ENCODE peak calls at places on chromosomes 2 and 18, in nine cellular contexts. One of them, this sample, is unnamed.

GRCh38 chr2:68909793-68910674 is 38.8 kb upstream of the BMP10 start:
- DNase-seq in NCI-H2171: peak
- DNase-seq in kidney glomerular epithelial cell: peak
- DNase-seq in C1 segment of cervical spinal cord: no peak
- DNase-seq in esophagus squamous epithelium: no peak
- DNase-seq in brain microvascular endothelial cell: peak
- DNase-seq in HS-27A: no peak
- DNase-seq in neural progenitor cell: peak
- DNase-seq in left ventricle myocardium inferior: peak
- DNase-seq in this sample: peak

GRCh38 chr2:202375006-202375610 is 1.0 kb upstream of the BMPR2 start:
- DNase-seq in brain microvascular endothelial cell: peak
- DNase-seq in NCI-H2171: peak
- DNase-seq in HS-27A: no peak
- DNase-seq in C1 segment of cervical spinal cord: no peak
- DNase-seq in left ventricle myocardium inferior: peak
- DNase-seq in neural progenitor cell: peak
- DNase-seq in esophagus squamous epithelium: peak
- DNase-seq in kidney glomerular epithelial cell: peak
- DNase-seq in this sample: peak

GRCh38 chr2:9681427-9681817 is 50.6 kb upstream of the YWHAQ start:
- DNase-seq in left ventricle myocardium inferior: no peak
- DNase-seq in neural progenitor cell: no peak
- DNase-seq in C1 segment of cervical spinal cord: no peak
- DNase-seq in NCI-H2171: no peak
- DNase-seq in esophagus squamous epithelium: no peak
- DNase-seq in kidney glomerular epithelial cell: no peak
- DNase-seq in HS-27A: no peak
- DNase-seq in brain microvascular endothelial cell: no peak
- DNase-seq in this sample: no peak

GRCh38 chr18:48412339-48412929 is 3.3 kb upstream of the ZBTB7C start:
- DNase-seq in left ventricle myocardium inferior: no peak
- DNase-seq in NCI-H2171: peak
- DNase-seq in brain microvascular endothelial cell: no peak
- DNase-seq in neural progenitor cell: peak
- DNase-seq in esophagus squamous epithelium: no peak
- DNase-seq in kidney glomerular epithelial cell: peak
- DNase-seq in HS-27A: no peak
- DNase-seq in C1 segment of cervical spinal cord: no peak
- DNase-seq in this sample: peak

GRCh38 chr2:10599921-10600320 is 89.9 kb downstream of the NOL10 start:
- DNase-seq in left ventricle myocardium inferior: no peak
- DNase-seq in esophagus squamous epithelium: no peak
- DNase-seq in C1 segment of cervical spinal cord: no peak
- DNase-seq in NCI-H2171: no peak
- DNase-seq in kidney glomerular epithelial cell: no peak
- DNase-seq in neural progenitor cell: no peak
- DNase-seq in brain microvascular endothelial cell: no peak
- DNase-seq in HS-27A: no peak
- DNase-seq in this sample: peak

GRCh38 chr2:191995285-191995684 is 148.4 kb upstream of the CAVIN2 start:
- DNase-seq in neural progenitor cell: no peak
- DNase-seq in esophagus squamous epithelium: no peak
- DNase-seq in brain microvascular endothelial cell: no peak
- DNase-seq in left ventricle myocardium inferior: no peak
- DNase-seq in NCI-H2171: no peak
- DNase-seq in kidney glomerular epithelial cell: no peak
- DNase-seq in C1 segment of cervical spinal cord: no peak
- DNase-seq in HS-27A: no peak
- DNase-seq in this sample: no peak

GRCh38 chr2:55099878-55100820 is 49.9 kb upstream of the RTN4 start:
- DNase-seq in HS-27A: no peak
- DNase-seq in brain microvascular endothelial cell: peak
- DNase-seq in C1 segment of cervical spinal cord: no peak
- DNase-seq in esophagus squamous epithelium: no peak
- DNase-seq in kidney glomerular epithelial cell: no peak
- DNase-seq in NCI-H2171: no peak
- DNase-seq in neural progenitor cell: no peak
- DNase-seq in left ventricle myocardium inferior: no peak
- DNase-seq in this sample: no peak

GRCh38 chr18:26922313-26922712 is 56.8 kb upstream of the AQP4 start:
- DNase-seq in left ventricle myocardium inferior: no peak
- DNase-seq in kidney glomerular epithelial cell: no peak
- DNase-seq in esophagus squamous epithelium: no peak
- DNase-seq in C1 segment of cervical spinal cord: no peak
- DNase-seq in neural progenitor cell: no peak
- DNase-seq in HS-27A: no peak
- DNase-seq in brain microvascular endothelial cell: no peak
- DNase-seq in NCI-H2171: no peak
- DNase-seq in this sample: no peak

GRCh38 chr2:237283136-237283928 is 130.6 kb downstream of the COL6A3 start:
- DNase-seq in HS-27A: no peak
- DNase-seq in NCI-H2171: no peak
- DNase-seq in C1 segment of cervical spinal cord: no peak
- DNase-seq in left ventricle myocardium inferior: no peak
- DNase-seq in kidney glomerular epithelial cell: no peak
- DNase-seq in neural progenitor cell: no peak
- DNase-seq in brain microvascular endothelial cell: no peak
- DNase-seq in esophagus squamous epithelium: no peak
- DNase-seq in this sample: peak

GRCh38 chr2:118223487-118224136 is 135.3 kb downstream of the INSIG2 start:
- DNase-seq in NCI-H2171: no peak
- DNase-seq in HS-27A: no peak
- DNase-seq in neural progenitor cell: peak
- DNase-seq in brain microvascular endothelial cell: no peak
- DNase-seq in esophagus squamous epithelium: no peak
- DNase-seq in kidney glomerular epithelial cell: no peak
- DNase-seq in C1 segment of cervical spinal cord: no peak
- DNase-seq in left ventricle myocardium inferior: no peak
- DNase-seq in this sample: peak

GRCh38 chr2:102520009-102520408 is 47.0 kb downstream of the SLC9A4 start:
- DNase-seq in NCI-H2171: peak
- DNase-seq in esophagus squamous epithelium: no peak
- DNase-seq in brain microvascular endothelial cell: no peak
- DNase-seq in HS-27A: no peak
- DNase-seq in left ventricle myocardium inferior: no peak
- DNase-seq in C1 segment of cervical spinal cord: no peak
- DNase-seq in kidney glomerular epithelial cell: no peak
- DNase-seq in neural progenitor cell: peak
- DNase-seq in this sample: peak

GRCh38 chr2:102619414-102620319 is at the start of gene SLC9A2:
- DNase-seq in esophagus squamous epithelium: no peak
- DNase-seq in neural progenitor cell: peak
- DNase-seq in kidney glomerular epithelial cell: no peak
- DNase-seq in HS-27A: no peak
- DNase-seq in brain microvascular endothelial cell: no peak
- DNase-seq in C1 segment of cervical spinal cord: no peak
- DNase-seq in NCI-H2171: no peak
- DNase-seq in left ventricle myocardium inferior: peak
- DNase-seq in this sample: peak

GRCh38 chr2:8334866-8335325 is 347.0 kb upstream of the ID2 start:
- DNase-seq in neural progenitor cell: no peak
- DNase-seq in left ventricle myocardium inferior: no peak
- DNase-seq in esophagus squamous epithelium: no peak
- DNase-seq in brain microvascular endothelial cell: no peak
- DNase-seq in HS-27A: no peak
- DNase-seq in kidney glomerular epithelial cell: no peak
- DNase-seq in NCI-H2171: no peak
- DNase-seq in C1 segment of cervical spinal cord: no peak
- DNase-seq in this sample: no peak

GRCh38 chr2:203682688-203683130 is 23.7 kb upstream of the CD28 start:
- DNase-seq in kidney glomerular epithelial cell: no peak
- DNase-seq in neural progenitor cell: no peak
- DNase-seq in esophagus squamous epithelium: no peak
- DNase-seq in left ventricle myocardium inferior: no peak
- DNase-seq in brain microvascular endothelial cell: peak
- DNase-seq in C1 segment of cervical spinal cord: no peak
- DNase-seq in NCI-H2171: no peak
- DNase-seq in HS-27A: no peak
- DNase-seq in this sample: no peak

GRCh38 chr2:233446616-233447305 is 92.5 kb downstream of the DGKD start:
- DNase-seq in HS-27A: no peak
- DNase-seq in C1 segment of cervical spinal cord: no peak
- DNase-seq in kidney glomerular epithelial cell: no peak
- DNase-seq in brain microvascular endothelial cell: no peak
- DNase-seq in NCI-H2171: no peak
- DNase-seq in esophagus squamous epithelium: no peak
- DNase-seq in neural progenitor cell: no peak
- DNase-seq in left ventricle myocardium inferior: no peak
- DNase-seq in this sample: no peak

GRCh38 chr18:42404151-42404550 is 449.1 kb downstream of the PIK3C3 start:
- DNase-seq in neural progenitor cell: no peak
- DNase-seq in esophagus squamous epithelium: no peak
- DNase-seq in C1 segment of cervical spinal cord: no peak
- DNase-seq in NCI-H2171: no peak
- DNase-seq in brain microvascular endothelial cell: no peak
- DNase-seq in HS-27A: no peak
- DNase-seq in left ventricle myocardium inferior: no peak
- DNase-seq in kidney glomerular epithelial cell: peak
- DNase-seq in this sample: no peak

GRCh38 chr2:239696559-239697207 is 295.9 kb upstream of the HDAC4 start:
- DNase-seq in brain microvascular endothelial cell: no peak
- DNase-seq in C1 segment of cervical spinal cord: no peak
- DNase-seq in esophagus squamous epithelium: no peak
- DNase-seq in left ventricle myocardium inferior: no peak
- DNase-seq in kidney glomerular epithelial cell: no peak
- DNase-seq in neural progenitor cell: no peak
- DNase-seq in NCI-H2171: no peak
- DNase-seq in HS-27A: no peak
- DNase-seq in this sample: no peak

GRCh38 chr2:106156305-106157288 is 37.5 kb downstream of the UXS1 start:
- DNase-seq in left ventricle myocardium inferior: no peak
- DNase-seq in HS-27A: no peak
- DNase-seq in esophagus squamous epithelium: no peak
- DNase-seq in neural progenitor cell: no peak
- DNase-seq in kidney glomerular epithelial cell: no peak
- DNase-seq in brain microvascular endothelial cell: no peak
- DNase-seq in C1 segment of cervical spinal cord: no peak
- DNase-seq in NCI-H2171: no peak
- DNase-seq in this sample: no peak

GRCh38 chr2:74291891-74292621 is 51.2 kb downstream of the SLC4A5 start:
- DNase-seq in kidney glomerular epithelial cell: no peak
- DNase-seq in left ventricle myocardium inferior: no peak
- DNase-seq in NCI-H2171: no peak
- DNase-seq in neural progenitor cell: no peak
- DNase-seq in esophagus squamous epithelium: no peak
- DNase-seq in C1 segment of cervical spinal cord: no peak
- DNase-seq in HS-27A: no peak
- DNase-seq in brain microvascular endothelial cell: no peak
- DNase-seq in this sample: no peak

GRCh38 chr2:170573660-170574059 is 141.5 kb upstream of the SP5 start:
- DNase-seq in left ventricle myocardium inferior: no peak
- DNase-seq in neural progenitor cell: no peak
- DNase-seq in kidney glomerular epithelial cell: peak
- DNase-seq in HS-27A: no peak
- DNase-seq in NCI-H2171: no peak
- DNase-seq in esophagus squamous epithelium: no peak
- DNase-seq in brain microvascular endothelial cell: no peak
- DNase-seq in C1 segment of cervical spinal cord: no peak
- DNase-seq in this sample: no peak

GRCh38 chr2:166671831-166672230 is 177.8 kb upstream of the SCN7A start:
- DNase-seq in kidney glomerular epithelial cell: no peak
- DNase-seq in NCI-H2171: no peak
- DNase-seq in brain microvascular endothelial cell: no peak
- DNase-seq in HS-27A: no peak
- DNase-seq in neural progenitor cell: no peak
- DNase-seq in esophagus squamous epithelium: no peak
- DNase-seq in left ventricle myocardium inferior: no peak
- DNase-seq in C1 segment of cervical spinal cord: no peak
- DNase-seq in this sample: no peak

GRCh38 chr2:176079851-176080539 is 3.8 kb downstream of the EVX2 start:
- DNase-seq in neural progenitor cell: peak
- DNase-seq in kidney glomerular epithelial cell: no peak
- DNase-seq in NCI-H2171: peak
- DNase-seq in esophagus squamous epithelium: no peak
- DNase-seq in C1 segment of cervical spinal cord: no peak
- DNase-seq in HS-27A: no peak
- DNase-seq in brain microvascular endothelial cell: no peak
- DNase-seq in left ventricle myocardium inferior: no peak
- DNase-seq in this sample: peak

GRCh38 chr2:25301453-25302352 is 40.0 kb downstream of the DNMT3A start:
- DNase-seq in HS-27A: peak
- DNase-seq in NCI-H2171: peak
- DNase-seq in neural progenitor cell: no peak
- DNase-seq in left ventricle myocardium inferior: no peak
- DNase-seq in C1 segment of cervical spinal cord: no peak
- DNase-seq in kidney glomerular epithelial cell: peak
- DNase-seq in esophagus squamous epithelium: no peak
- DNase-seq in brain microvascular endothelial cell: peak
- DNase-seq in this sample: no peak

GRCh38 chr18:2914185-2914584 is 67.4 kb downstream of the EMILIN2 start:
- DNase-seq in C1 segment of cervical spinal cord: no peak
- DNase-seq in neural progenitor cell: no peak
- DNase-seq in esophagus squamous epithelium: no peak
- DNase-seq in brain microvascular endothelial cell: no peak
- DNase-seq in left ventricle myocardium inferior: peak
- DNase-seq in HS-27A: no peak
- DNase-seq in kidney glomerular epithelial cell: no peak
- DNase-seq in NCI-H2171: peak
- DNase-seq in this sample: no peak

This sample was measured in trophoblast cell.